ENCODE peak calls at places on chromosomes 7 and 10, in five cellular contexts. O is transverse colon, F is GM13977, D is IMR-90, N is H1. W is an unnamed sample.

GRCh38 chr7:94907420-94908203 is at the start of gene PPP1R9A:
- DNase-seq in O (peak), F (peak), D (no peak), N (peak), W (peak)

GRCh38 chr7:154789404-154789803 is 213.5 kb downstream of the PAXIP1 start:
- DNase-seq in O (no peak), F (no peak), D (no peak), N (no peak), W (no peak)

GRCh38 chr10:17144757-17145156 is 15.1 kb upstream of the CUBN start:
- DNase-seq in O (no peak), F (no peak), D (peak), N (no peak), W (no peak)

GRCh38 chr10:104642311-104643022 is 1.4 kb downstream of the SORCS3 start:
- DNase-seq in O (no peak), F (peak), D (no peak), N (peak), W (peak)

GRCh38 chr10:69869291-69869841 is 67.7 kb downstream of the COL13A1 start:
- DNase-seq in O (peak), F (no peak), D (peak), N (no peak), W (peak)

GRCh38 chr7:155735442-155736118 is 76.7 kb downstream of the SHH start:
- DNase-seq in O (no peak), F (no peak), D (no peak), N (no peak), W (no peak)

GRCh38 chr7:24788956-24789576 is 31.8 kb upstream of the GSDME start:
- DNase-seq in O (no peak), F (no peak), D (no peak), N (no peak), W (no peak)

GRCh38 chr10:73887038-73888015 is 13.0 kb upstream of the CAMK2G start:
- DNase-seq in O (peak), F (no peak), D (peak), N (no peak), W (peak)

GRCh38 chr10:97701438-97702064 is 12.0 kb upstream of the MARVELD1 start:
- DNase-seq in O (peak), F (peak), D (peak), N (no peak), W (peak)

GRCh38 chr10:126331101-126331500 is 57.2 kb downstream of the ADAM12 start:
- DNase-seq in O (no peak), F (no peak), D (peak), N (no peak), W (peak)

GRCh38 chr10:133017203-133017601 is 70.5 kb upstream of the ADGRA1 start:
- DNase-seq in O (no peak), F (no peak), D (no peak), N (no peak), W (no peak)
- TF ChIP-seq CTCF in O (no peak), F (no peak), D (no peak), N (no peak), W (no peak)

GRCh38 chr10:129958118-129958685 is 5.9 kb downstream of the EBF3 start:
- DNase-seq in O (no peak), F (no peak), D (no peak), N (no peak), W (no peak)

GRCh38 chr10:129956902-129957673 is 7.0 kb downstream of the EBF3 start:
- DNase-seq in O (no peak), F (no peak), D (no peak), N (no peak), W (no peak)

GRCh38 chr10:129954916-129955315 is 9.2 kb downstream of the EBF3 start:
- DNase-seq in O (no peak), F (no peak), D (no peak), N (no peak), W (no peak)

GRCh38 chr10:129955591-129956284 is 8.3 kb downstream of the EBF3 start:
- DNase-seq in O (no peak), F (no peak), D (no peak), N (no peak), W (no peak)

DNA sequence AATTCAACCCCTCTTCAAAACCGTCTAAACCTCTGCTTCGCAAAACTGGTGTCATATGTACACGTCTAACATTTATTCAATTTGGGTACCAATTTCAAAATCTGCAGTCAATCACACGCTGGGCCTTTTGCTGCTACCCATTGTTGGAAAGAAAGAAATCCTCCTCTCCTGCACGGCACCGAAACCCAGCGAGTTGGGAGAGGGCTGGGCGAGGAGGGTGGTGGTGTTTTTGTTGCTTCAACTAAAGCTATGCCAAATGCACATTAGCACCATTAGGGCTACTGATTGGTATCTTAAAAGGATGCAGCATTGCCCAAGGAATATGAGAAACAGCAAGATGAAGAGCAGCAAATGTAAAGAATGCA is 7.8 kb downstream of the EBF3 start:
- DNase-seq in O (no peak), F (no peak), D (no peak), N (no peak), W (no peak)
- TF ChIP-seq CTCF in O (no peak), F (no peak), D (no peak), N (no peak), W (no peak)

GRCh38 chr7:20189852-20190251 is 27.3 kb downstream of the MACC1 start:
- DNase-seq in O (no peak), F (no peak), D (no peak), N (no peak), W (no peak)

GRCh38 chr7:20191044-20191867 is 25.9 kb downstream of the MACC1 start:
- DNase-seq in O (no peak), F (no peak), D (no peak), N (no peak), W (no peak)

GRCh38 chr7:20190588-20190987 is 26.6 kb downstream of the MACC1 start:
- DNase-seq in O (no peak), F (no peak), D (no peak), N (no peak), W (no peak)

GRCh38 chr7:20185988-20186387 is 31.2 kb downstream of the MACC1 start:
- DNase-seq in O (no peak), F (no peak), D (no peak), N (no peak), W (no peak)

GRCh38 chr7:20188551-20188950 is 28.6 kb downstream of the MACC1 start:
- DNase-seq in O (no peak), F (no peak), D (no peak), N (no peak), W (no peak)
- TF ChIP-seq CTCF in O (no peak), F (no peak), D (no peak), N (no peak), W (no peak)

DNA sequence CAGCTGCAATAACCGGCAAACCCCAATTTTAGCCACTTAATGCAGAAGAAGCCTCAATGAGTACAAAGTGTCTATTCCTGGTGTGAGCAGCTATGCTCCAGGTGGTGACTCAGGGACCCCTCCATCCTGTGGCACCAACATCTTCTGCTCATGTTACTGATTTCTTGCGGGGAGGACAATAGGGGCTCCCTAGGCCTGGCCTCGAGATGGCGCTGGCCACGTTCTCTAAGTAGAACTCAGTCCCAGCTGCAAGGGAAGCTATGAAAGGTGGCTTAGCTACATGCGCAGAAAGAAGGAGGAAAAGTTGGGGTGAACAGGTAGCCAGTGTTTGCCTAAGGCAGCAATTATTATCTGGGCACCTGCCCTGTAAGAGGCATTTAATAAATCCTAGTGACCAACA is 6.6 kb downstream of the GJD4 start:
- DNase-seq in O (no peak), F (no peak), D (no peak), N (no peak), W (no peak)
- TF ChIP-seq CTCF in O (no peak), F (no peak), D (no peak), N (peak), W (no peak)

GRCh38 chr10:119653209-119653608 is 2.0 kb downstream of the BAG3 start:
- DNase-seq in O (no peak), F (no peak), D (peak), N (no peak), W (no peak)

GRCh38 chr10:119654540-119654939 is 3.4 kb downstream of the BAG3 start:
- DNase-seq in O (peak), F (no peak), D (no peak), N (no peak), W (no peak)

GRCh38 chr10:119651514-119652327 is 541 bp downstream of the BAG3 start:
- DNase-seq in O (peak), F (peak), D (no peak), N (no peak), W (no peak)

GRCh38 chr10:119650692-119651513 is at the start of gene BAG3:
- DNase-seq in O (peak), F (peak), D (peak), N (peak), W (peak)

GRCh38 chr10:119652361-119652760 is 1.2 kb downstream of the BAG3 start:
- DNase-seq in O (no peak), F (peak), D (peak), N (no peak), W (peak)
- TF ChIP-seq CTCF in O (peak), F (peak), D (peak), N (peak), W (peak)

GRCh38 chr10:62395892-62396291 is 21.7 kb downstream of the ZNF365 start:
- DNase-seq in O (no peak), F (no peak), D (no peak), N (no peak), W (no peak)
- TF ChIP-seq CTCF in O (no peak), F (no peak), D (no peak), N (peak), W (no peak)

GRCh38 chr7:68823996-68824780 is 774.1 kb upstream of the AUTS2 start:
- DNase-seq in O (no peak), F (no peak), D (no peak), N (no peak), W (peak)

GRCh38 chr7:68821846-68822245 is 776.4 kb upstream of the AUTS2 start:
- DNase-seq in O (no peak), F (no peak), D (no peak), N (no peak), W (no peak)

GRCh38 chr7:68820321-68820720 is 778.0 kb upstream of the AUTS2 start:
- DNase-seq in O (no peak), F (no peak), D (no peak), N (no peak), W (no peak)
- TF ChIP-seq CTCF in O (no peak), F (no peak), D (no peak), N (no peak), W (no peak)

GRCh38 chr7:706721-707120 is 19.8 kb upstream of the DNAAF5 start:
- DNase-seq in O (peak), F (no peak), D (no peak), N (no peak), W (no peak)

GRCh38 chr7:701086-701671 is 25.3 kb upstream of the DNAAF5 start:
- DNase-seq in O (no peak), F (no peak), D (no peak), N (no peak), W (no peak)

GRCh38 chr7:698515-699259 is 27.8 kb upstream of the DNAAF5 start:
- DNase-seq in O (no peak), F (no peak), D (no peak), N (no peak), W (no peak)

GRCh38 chr7:699260-700170 is 27.0 kb upstream of the DNAAF5 start:
- DNase-seq in O (no peak), F (no peak), D (peak), N (no peak), W (no peak)

DNA sequence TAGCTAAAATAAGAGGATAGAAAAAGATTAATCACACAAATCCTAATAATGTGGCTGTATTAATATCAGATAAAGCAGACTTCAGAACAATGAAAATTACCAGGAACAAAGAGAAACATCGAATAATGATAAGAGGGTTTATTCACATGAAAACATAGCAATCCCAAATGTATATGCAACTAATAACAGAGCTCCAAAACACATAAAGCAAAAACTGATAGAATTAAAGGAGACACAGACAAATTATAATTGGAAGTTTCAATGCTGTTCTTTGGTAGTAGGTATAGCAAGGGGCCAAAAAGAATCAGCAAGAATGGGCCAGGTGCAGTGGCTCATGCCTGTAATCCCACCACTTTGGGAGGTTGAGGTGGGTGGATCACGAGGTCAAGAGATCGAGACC is 23.4 kb upstream of the DNAAF5 start:
- DNase-seq in O (no peak), F (no peak), D (no peak), N (no peak), W (no peak)
- TF ChIP-seq CTCF in O (no peak), F (no peak), D (no peak), N (no peak), W (no peak)